ENCODE peak calls at places on chromosomes 13 and 19, in four cellular contexts. Z, V, S and G are unnamed samples.

GRCh38 chr19:18795540-18795939 is 4.4 kb upstream of the COMP start:
- DNase-seq in Z (no peak), S (no peak), V (no peak), G (peak; percentile 33)

GRCh38 chr13:20182231-20182846 is 10.4 kb downstream of the GJB2 start:
- DNase-seq in V (peak; percentile 48), S (peak; percentile 57), Z (no peak), G (peak; percentile 50)

GRCh38 chr13:33728271-33729037 is 89.5 kb upstream of the RFC3 start:
- DNase-seq in Z (peak; percentile 61), S (no peak), V (no peak), G (no peak)

GRCh38 chr19:57572415-57572947 is 6.2 kb downstream of the ZNF416 start:
- DNase-seq in S (no peak), Z (no peak), V (no peak), G (no peak)

GRCh38 chr13:30698023-30698422 is 37.3 kb upstream of the ALOX5AP start:
- DNase-seq in S (no peak), Z (no peak), V (no peak), G (peak; percentile 41)

GRCh38 chr13:112814905-112815585 is 125.2 kb downstream of the ATP11A start:
- DNase-seq in V (no peak), S (no peak), Z (peak; percentile 46), G (peak; percentile 19)

GRCh38 chr13:100382787-100383186 is 205.8 kb downstream of the GGACT start:
- DNase-seq in V (peak; percentile 25), S (no peak), Z (no peak), G (peak; percentile 62)

GRCh38 chr19:18893573-18894253 is 2.2 kb downstream of the CERS1 start:
- DNase-seq in V (no peak), Z (no peak), S (no peak), G (no peak)

GRCh38 chr19:29878973-29879654 is 62.9 kb upstream of the URI1 start:
- DNase-seq in V (no peak), S (peak; percentile 66), Z (no peak), G (peak; percentile 29)

GRCh38 chr13:41017744-41018582 is 1.2 kb downstream of the ELF1 start:
- DNase-seq in Z (no peak), V (no peak), S (no peak), G (no peak)

GRCh38 chr19:23772668-23773063 is 14.0 kb upstream of the ZNF681 start:
- DNase-seq in V (no peak), Z (no peak), S (no peak), G (no peak)

GRCh38 chr19:34350161-34350561 is 14.8 kb upstream of the GPI start:
- DNase-seq in V (no peak), S (no peak), Z (no peak), G (peak; percentile 49)

GRCh38 chr13:50993908-50994307 is 84.3 kb downstream of the RNASEH2B start:
- DNase-seq in S (no peak), Z (no peak), V (peak; percentile 54), G (no peak)

GRCh38 chr19:30226464-30227070 is 145.6 kb upstream of the ZNF536 start:
- DNase-seq in Z (no peak), V (no peak), S (peak; percentile 78), G (no peak)

GRCh38 chr13:76398426-76398825 is 487.8 kb downstream of the KCTD12 start:
- DNase-seq in V (peak; percentile 74), S (no peak), Z (no peak), G (peak; percentile 53)

GRCh38 chr13:49097374-49097773 is 121.7 kb downstream of the FNDC3A start:
- DNase-seq in Z (no peak), V (peak; percentile 98), S (no peak), G (peak; percentile 88)

GRCh38 chr13:31100721-31101120 is 61.0 kb downstream of the HSPH1 start:
- DNase-seq in S (no peak), V (no peak), Z (no peak), G (no peak)

GRCh38 chr19:45657520-45658163 is 10.4 kb upstream of the GIPR start:
- DNase-seq in Z (no peak), V (no peak), S (no peak), G (no peak)

GRCh38 chr13:23600100-23600499 is 29.9 kb downstream of the TNFRSF19 start:
- DNase-seq in S (no peak), Z (no peak), V (no peak), G (no peak)

GRCh38 chr13:59345316-59345715 is 818.4 kb downstream of the DIAPH3 start:
- DNase-seq in S (no peak), Z (peak; percentile 80), V (no peak), G (no peak)

GRCh38 chr19:7980168-7980567 is 25.3 kb downstream of the ELAVL1 start:
- DNase-seq in S (no peak), Z (no peak), V (no peak), G (no peak)

GRCh38 chr13:40784540-40784939 is 4.9 kb upstream of the SLC25A15 start:
- DNase-seq in S (no peak), Z (no peak), V (no peak), G (no peak)

GRCh38 chr13:24233351-24233901 is 72.9 kb downstream of the SPATA13 start:
- DNase-seq in S (no peak), Z (no peak), V (no peak), G (peak; percentile 43)

GRCh38 chr13:44236370-44236769 is 137.3 kb upstream of the SERP2 start:
- DNase-seq in S (no peak), V (no peak), Z (no peak), G (peak; percentile 56)

GRCh38 chr13:32267836-32268439 is 47.2 kb downstream of the ZAR1L start:
- DNase-seq in S (no peak), Z (no peak), V (no peak), G (no peak)

GRCh38 chr13:45769072-45769471 is 67.0 kb downstream of the CBY2 start:
- DNase-seq in Z (no peak), S (no peak), V (no peak), G (no peak)
- H3K4me3 ChIP-seq in Z (no peak overlapping the region), S (no peak overlapping the region), V (no peak overlapping the region), G (no peak overlapping the region)

DNA sequence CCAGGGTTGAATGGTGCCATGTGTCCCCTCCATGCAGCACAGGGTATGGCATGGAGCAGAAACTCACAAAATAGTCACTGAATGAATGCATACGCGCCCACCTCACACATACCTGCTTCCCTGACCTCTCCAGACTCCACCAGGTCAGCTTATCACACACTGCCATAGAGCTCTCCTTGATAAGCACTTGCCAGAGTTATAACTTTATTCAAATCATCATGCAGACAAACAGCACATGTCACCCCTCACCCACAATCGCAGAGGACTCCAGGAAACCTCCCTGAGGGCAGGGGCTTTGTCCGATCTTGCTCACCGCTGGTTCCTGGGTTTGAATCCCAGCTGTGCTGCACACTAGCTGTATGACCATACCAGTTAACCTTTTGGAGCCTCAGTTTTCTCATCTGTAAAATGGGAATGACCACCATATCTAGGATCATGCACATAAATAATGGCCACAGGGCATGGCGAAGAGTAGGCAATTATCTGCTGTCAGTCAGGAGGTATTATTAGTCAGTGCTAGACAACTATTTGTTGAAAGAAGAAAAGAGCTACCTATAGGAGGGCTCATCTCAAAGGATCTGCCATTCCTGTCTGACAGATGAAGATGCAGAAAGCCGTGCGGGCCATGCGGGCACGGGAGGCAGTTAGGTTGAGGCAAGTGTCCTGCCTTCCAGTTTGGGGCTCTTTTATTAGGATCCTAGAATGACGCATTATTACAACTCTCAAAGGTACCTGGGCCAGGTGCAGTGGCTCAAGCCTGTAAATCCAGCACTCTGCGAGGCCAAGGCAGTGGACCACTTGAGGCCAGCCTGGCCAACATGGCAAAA is 14.0 kb downstream of the XRCC1 start:
- DNase-seq in S (no peak), Z (no peak), V (no peak), G (no peak)
- H3K4me3 ChIP-seq in S (no peak overlapping the region), Z (no peak overlapping the region), V (no peak overlapping the region), G (no peak overlapping the region)

GRCh38 chr19:3642987-3643386 is 16.4 kb upstream of the CACTIN start:
- DNase-seq in S (peak; percentile 76), Z (no peak), V (no peak), G (no peak)
- H3K4me3 ChIP-seq in S (no peak overlapping the region), Z (no peak overlapping the region), V (no peak overlapping the region), G (no peak overlapping the region)

GRCh38 chr19:40055832-40056504 is at the start of gene ZNF780B:
- DNase-seq in S (peak; percentile 93), V (peak; percentile 9), Z (peak; percentile 58), G (peak; percentile 40)

GRCh38 chr19:40055049-40055448 is 982 bp downstream of the ZNF780B start:
- DNase-seq in V (no peak), Z (no peak), S (no peak), G (no peak)

GRCh38 chr19:40056505-40056904 is 474 bp upstream of the ZNF780B start:
- DNase-seq in Z (no peak), V (no peak), S (no peak), G (no peak)

GRCh38 chr19:40053491-40053890 is 2.5 kb downstream of the ZNF780B start:
- DNase-seq in Z (no peak), S (no peak), V (no peak), G (no peak)

GRCh38 chr19:40054632-40055031 is 1.4 kb downstream of the ZNF780B start:
- DNase-seq in S (no peak), V (no peak), Z (no peak), G (no peak)
- H3K4me3 ChIP-seq in S (no peak overlapping the region), V (no peak overlapping the region), Z (peak overlapping the region; percentile 86), G (peak overlapping the region; percentile 82)